ENCODE peak calls at places on chromosome 1, in nine cellular contexts. L is fibroblast of the aortic adventitia; P is putamen; I is activated T-helper 1 cell treated with anti-CD3 and anti-CD28 coated beads, Interleukin-2, amount 50 U/mL, for 16 hours; H is stimulated activated CD4-positive, alpha-beta T cell treated with anti-CD3 and anti-CD28 coated beads, Interleukin-4, amount 100 ng/mL, for 4 hours; K is activated T-cell treated with anti-CD3 and anti-CD28 coated beads, Interleukin-2, amount 50 U/mL, for 72 hours; D is B cell; Y is RWPE2; B is PC-3. W is an unnamed sample.

GRCh38 chr1:46333300-46334029 is 7.1 kb upstream of the NSUN4 start:
- DNase-seq in B (peak; percentile 60), D (no peak), L (peak; percentile 28), I (no peak), Y (no peak), H (no peak), P (no peak), K (no peak), W (no peak)

GRCh38 chr1:12636098-12636950 is 7.6 kb upstream of the AADACL4 start:
- DNase-seq in B (no peak), H (no peak), K (no peak), Y (no peak), P (no peak), I (no peak), D (no peak), L (peak; percentile 87), W (no peak)

GRCh38 chr1:183735069-183735860 is 69.7 kb upstream of the RGL1 start:
- DNase-seq in K (no peak), L (peak; percentile 32), D (no peak), H (no peak), B (peak; percentile 4), I (no peak), P (no peak), Y (no peak), W (no peak)

GRCh38 chr1:107739651-107740050 is 225.3 kb downstream of the VAV3 start:
- DNase-seq in Y (no peak), B (no peak), L (no peak), P (no peak), K (no peak), I (no peak), D (no peak), H (no peak), W (no peak)

GRCh38 chr1:115671176-115672062 is 29.6 kb downstream of the VANGL1 start:
- DNase-seq in I (no peak), D (no peak), H (no peak), L (no peak), K (no peak), Y (peak; percentile 80), P (no peak), B (peak; percentile 86), W (no peak)

GRCh38 chr1:207181838-207182237 is 77.8 kb downstream of the C4BPA start:
- DNase-seq in B (peak; percentile 61), I (no peak), H (no peak), K (no peak), D (no peak), Y (no peak), L (peak; percentile 6), P (no peak), W (no peak)

GRCh38 chr1:6185635-6186382 is 5.7 kb upstream of the CHD5 start:
- DNase-seq in K (peak; percentile 29), Y (no peak), D (no peak), H (no peak), L (peak; percentile 49), I (no peak), B (peak; percentile 66), P (no peak), W (no peak)

GRCh38 chr1:79716481-79716880 is 710.0 kb upstream of the ADGRL4 start:
- DNase-seq in B (peak; percentile 69), Y (no peak), P (no peak), I (no peak), H (no peak), L (peak; percentile 92), D (no peak), K (no peak), W (no peak)

GRCh38 chr1:18750600-18750999 is 108.9 kb downstream of the TAS1R2 start:
- DNase-seq in B (no peak), D (no peak), Y (no peak), P (no peak), H (no peak), I (no peak), K (no peak), L (no peak), W (no peak)

GRCh38 chr1:32194984-32195383 is 5.4 kb upstream of the CCDC28B start:
- DNase-seq in D (no peak), K (no peak), I (no peak), P (no peak), B (no peak), H (no peak), Y (no peak), L (no peak), W (no peak)